ENCODE peak calls at places on chromosomes 3 and 15, in six cellular contexts. U is aorta, D is tibial artery, J is heart left ventricle, I is body of pancreas, A is HCT116. Y is an unnamed sample. For H3K27me3, the result is how much of the 10 kb centered on the place peaks cover.

GRCh38 chr3:50345586-50345985 is at the start of gene ZMYND10:
- DNase-seq in U (peak), D (no peak), J (peak), I (peak), A (no peak), Y (peak)

GRCh38 chr3:72082121-72082715 is 297.3 kb upstream of the PROK2 start:
- DNase-seq in U (no peak), D (no peak), J (no peak), I (no peak), A (no peak), Y (no peak)

GRCh38 chr3:37114251-37115145 is 59.9 kb downstream of the LRRFIP2 start:
- DNase-seq in U (no peak), D (no peak), J (no peak), I (no peak), A (no peak), Y (no peak)

GRCh38 chr3:179265875-179266274 is 15.0 kb upstream of the KCNMB3 start:
- DNase-seq in U (no peak), D (no peak), J (no peak), I (no peak), A (no peak), Y (no peak)

GRCh38 chr3:173733029-173733652 is 335.6 kb downstream of the NLGN1 start:
- DNase-seq in U (no peak), D (no peak), J (no peak), I (no peak), A (peak), Y (no peak)

GRCh38 chr3:69642606-69643005 is 96.7 kb upstream of the MITF start:
- DNase-seq in U (no peak), D (no peak), J (no peak), I (no peak), A (no peak), Y (no peak)

GRCh38 chr3:119664370-119664769 is 4.0 kb upstream of the POPDC2 start:
- DNase-seq in U (no peak), D (no peak), J (no peak), I (no peak), A (no peak), Y (no peak)

GRCh38 chr15:93071469-93071891 is 17.5 kb downstream of the RGMA start:
- DNase-seq in U (no peak), D (no peak), J (no peak), I (no peak), A (no peak), Y (no peak)

GRCh38 chr3:18189651-18190050 is 235.5 kb downstream of the SATB1 start:
- DNase-seq in U (no peak), D (no peak), J (no peak), I (no peak), A (no peak), Y (no peak)

GRCh38 chr3:12308517-12308916 is 19.6 kb downstream of the PPARG start:
- DNase-seq in U (no peak), D (no peak), J (no peak), I (no peak), A (peak), Y (no peak)

GRCh38 chr3:32432711-32433530 is 41.3 kb downstream of the CMTM7 start:
- DNase-seq in U (no peak), D (no peak), J (no peak), I (no peak), A (no peak), Y (no peak)

GRCh38 chr15:60362318-60363023 is 35.3 kb downstream of the ANXA2 start:
- DNase-seq in U (no peak), D (no peak), J (no peak), I (no peak), A (no peak), Y (no peak)

GRCh38 chr15:88995449-88995848 is 82.3 kb upstream of the MFGE8 start:
- DNase-seq in U (no peak), D (no peak), J (no peak), I (no peak), A (no peak), Y (no peak)

GRCh38 chr3:132378048-132378762 is 39.1 kb upstream of the DNAJC13 start:
- DNase-seq in U (no peak), D (no peak), J (no peak), I (no peak), A (no peak), Y (no peak)

GRCh38 chr3:32960404-32961160 is 9.1 kb downstream of the CCR4 start:
- DNase-seq in U (no peak), D (no peak), J (no peak), I (no peak), A (no peak), Y (no peak)

GRCh38 chr15:76991048-76991447 is 3.9 kb upstream of the PSTPIP1 start:
- DNase-seq in U (peak), D (no peak), J (no peak), I (peak), A (no peak), Y (peak)

GRCh38 chr3:143763568-143764162 is 84.6 kb downstream of the SLC9A9 start:
- DNase-seq in U (no peak), D (no peak), J (no peak), I (no peak), A (no peak), Y (no peak)

GRCh38 chr15:89649716-89650115 is 5.6 kb downstream of the KIF7 start:
- DNase-seq in U (peak), D (peak), J (no peak), I (no peak), A (no peak), Y (no peak)

GRCh38 chr3:63556401-63556800 is 96.1 kb upstream of the SNTN start:
- DNase-seq in U (no peak), D (no peak), J (no peak), I (no peak), A (no peak), Y (no peak)

GRCh38 chr3:120636790-120637401 is 40.8 kb downstream of the NDUFB4 start:
- DNase-seq in U (no peak), D (no peak), J (no peak), I (no peak), A (no peak), Y (no peak)

GRCh38 chr3:98732239-98733054 is 30.7 kb upstream of the ST3GAL6 start:
- DNase-seq in U (peak), D (peak), J (peak), I (peak), A (peak), Y (peak)

GRCh38 chr15:44726568-44727461 is 9.5 kb upstream of the TRIM69 start:
- DNase-seq in U (no peak), D (peak), J (peak), I (peak), A (peak), Y (no peak)

GRCh38 chr3:125110876-125111480 is 55.2 kb upstream of the HEG1 start:
- DNase-seq in U (no peak), D (no peak), J (no peak), I (no peak), A (no peak), Y (no peak)

GRCh38 chr3:38374221-38374620 is 27.6 kb downstream of the XYLB start:
- DNase-seq in U (no peak), D (no peak), J (no peak), I (no peak), A (no peak), Y (no peak)

GRCh38 chr15:39285066-39285465 is 295.8 kb upstream of the THBS1 start:
- DNase-seq in U (no peak), D (no peak), J (no peak), I (no peak), A (no peak), Y (no peak)

DNA sequence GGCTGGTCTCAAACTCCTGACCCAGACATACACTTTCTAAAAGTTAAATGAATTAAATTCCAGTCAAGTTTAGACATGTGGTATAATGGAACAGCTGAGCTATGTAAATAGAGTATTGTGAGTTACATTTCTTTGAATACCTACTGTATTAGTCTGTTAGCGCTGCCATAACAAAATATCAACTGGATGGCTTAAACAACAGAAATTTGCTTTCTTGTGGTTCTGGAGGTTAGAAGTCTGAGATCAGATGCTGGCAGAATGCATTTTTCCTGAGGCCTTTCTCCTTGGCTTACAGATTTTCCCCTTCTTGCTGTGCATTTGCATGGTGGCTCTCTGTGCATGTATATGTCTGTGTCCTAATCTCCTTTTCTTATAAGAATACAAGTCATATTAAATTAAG is 101.5 kb upstream of the TGFBR2 start:
- DNase-seq in U (no peak), D (no peak), J (no peak), I (no peak), A (no peak), Y (no peak)
- H3K27ac ChIP-seq in U (no peak), D (no peak), J (no peak), I (no peak), A (no peak), Y (no peak)

DNA sequence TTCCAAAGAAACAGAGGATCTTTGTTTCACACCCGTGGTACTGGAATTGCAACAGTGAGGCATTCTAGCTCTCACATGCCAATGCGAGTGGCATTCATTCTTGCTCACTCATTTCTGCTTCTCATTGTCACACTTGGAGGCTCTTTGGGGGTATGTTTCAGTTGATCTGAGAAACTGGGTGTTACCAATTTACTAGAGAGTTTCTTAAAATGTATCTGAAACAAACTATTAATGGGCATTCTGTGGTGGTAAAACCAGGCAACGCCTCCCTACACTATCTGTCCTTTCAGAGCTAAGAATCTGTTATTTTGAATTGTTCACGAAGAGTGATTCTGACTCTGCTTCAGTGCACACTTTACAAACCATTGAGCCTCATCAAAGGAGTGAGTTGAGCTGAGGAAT is 140.6 kb upstream of the BHLHE40 start:
- DNase-seq in U (no peak), D (no peak), J (no peak), I (no peak), A (no peak), Y (no peak)
- H3K4me3 ChIP-seq in U (no peak), D (no peak), J (no peak), I (no peak), A (no peak), Y (no peak)

GRCh38 chr3:169340055-169340454 is 323.5 kb downstream of the MECOM start:
- DNase-seq in U (no peak), D (no peak), J (no peak), I (no peak), A (no peak), Y (no peak)
- H3K27me3 ChIP-seq in U (under half), D (under half), J (under half), I (under half), A (under half), Y (under half)

GRCh38 chr3:172074027-172074426 is 34.6 kb downstream of the FNDC3B start:
- DNase-seq in U (no peak), D (no peak), J (no peak), I (no peak), A (no peak), Y (no peak)
- H3K27ac ChIP-seq in U (no peak), D (peak), J (no peak), I (no peak), A (no peak), Y (no peak)

DNA sequence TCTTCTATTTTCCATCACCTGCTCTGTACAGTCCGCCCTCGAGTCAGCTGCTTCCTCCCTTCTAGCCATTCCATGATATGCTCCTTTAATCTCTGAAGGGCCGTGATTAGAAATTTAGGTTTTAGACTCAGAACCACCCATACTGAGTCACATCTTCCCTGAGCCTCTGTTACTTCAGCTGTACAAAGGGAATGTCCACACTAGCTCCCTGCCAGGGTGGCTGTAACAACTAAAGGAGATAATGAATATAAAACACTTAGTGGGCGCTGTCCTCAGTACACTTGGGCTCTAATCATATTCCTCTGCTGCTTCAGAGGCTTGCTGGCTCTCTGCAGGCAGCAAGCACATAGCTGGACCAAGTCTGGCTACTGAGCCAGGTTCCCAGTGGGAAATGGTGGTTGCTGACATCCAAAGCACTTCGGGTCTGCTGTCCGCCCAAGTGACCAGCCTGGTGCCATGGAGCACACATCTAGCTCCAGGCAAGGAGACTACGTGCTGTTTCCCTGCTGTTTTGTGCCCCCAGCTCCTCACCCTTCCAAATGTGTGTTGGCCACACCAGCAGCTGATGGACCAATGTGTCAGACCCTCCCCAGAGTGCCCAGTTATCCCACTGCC is 901 bp upstream of the CHST14 start:
- DNase-seq in U (peak), D (no peak), J (no peak), I (no peak), A (no peak), Y (no peak)
- H3K4me3 ChIP-seq in U (no peak), D (peak), J (no peak), I (no peak), A (no peak), Y (peak)

GRCh38 chr15:62067448-62068044 is 769 bp downstream of the C2CD4A start:
- DNase-seq in U (peak), D (no peak), J (peak), I (peak), A (no peak), Y (peak)

GRCh38 chr15:62068787-62069170 is 2.0 kb downstream of the C2CD4A start:
- DNase-seq in U (no peak), D (no peak), J (no peak), I (no peak), A (no peak), Y (no peak)

GRCh38 chr15:62068071-62068786 is 1.5 kb downstream of the C2CD4A start:
- DNase-seq in U (peak), D (peak), J (peak), I (peak), A (no peak), Y (no peak)

GRCh38 chr15:62069551-62069950 is 2.8 kb downstream of the C2CD4A start:
- DNase-seq in U (no peak), D (no peak), J (no peak), I (no peak), A (no peak), Y (no peak)

DNA sequence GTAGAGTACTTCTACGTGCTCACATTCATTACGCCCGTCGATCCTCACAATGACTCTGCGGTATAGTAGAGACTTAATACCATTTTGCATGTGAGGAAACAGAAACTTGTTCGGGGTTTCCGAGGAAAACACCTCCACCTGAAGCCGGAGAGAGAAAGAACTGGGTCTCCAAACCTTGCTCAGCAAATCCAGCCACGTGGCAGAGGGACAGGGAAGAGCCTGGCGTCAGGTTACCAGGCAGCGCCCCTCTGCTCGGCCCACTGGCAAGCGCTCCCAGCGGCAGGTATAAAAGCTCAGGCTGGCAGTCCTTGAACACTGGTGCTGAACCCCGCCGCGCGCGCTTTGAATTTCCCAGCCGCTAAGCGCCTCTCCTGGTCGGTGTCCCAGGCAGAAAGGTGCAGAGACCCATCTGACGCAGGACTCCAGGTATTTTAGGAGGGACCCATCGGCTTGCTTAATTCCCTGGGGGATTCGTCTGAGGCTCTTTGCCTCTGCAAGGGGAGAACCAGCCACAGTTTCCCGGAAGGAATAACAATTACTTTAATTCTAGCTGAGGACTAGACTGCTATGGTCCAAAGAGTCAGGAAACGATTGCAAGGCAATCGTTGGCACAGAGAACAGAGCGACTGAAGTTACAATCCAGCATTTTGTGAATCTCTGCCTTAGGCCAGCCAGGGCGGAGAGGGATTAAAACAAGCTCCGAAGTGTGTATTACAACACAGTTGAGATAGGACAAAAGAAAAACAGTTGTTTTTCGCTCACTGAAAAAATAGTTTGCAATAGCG is at the start of gene C2CD4A:
- DNase-seq in U (peak), D (peak), J (peak), I (peak), A (peak), Y (peak)
- H3K27me3 ChIP-seq in U (under half), D (under half), J (under half), I (under half), A (under half), Y (under half)

GRCh38 chr3:47681016-47681415 is 100.7 kb downstream of the SMARCC1 start:
- DNase-seq in U (no peak), D (no peak), J (no peak), I (no peak), A (no peak), Y (no peak)
- H3K27ac ChIP-seq in U (no peak), D (no peak), J (no peak), I (no peak), A (no peak), Y (peak)

GRCh38 chr15:85558747-85559327 is 178.4 kb downstream of the AKAP13 start:
- DNase-seq in U (no peak), D (no peak), J (no peak), I (no peak), A (no peak), Y (no peak)

GRCh38 chr15:85556618-85556895 is 176.2 kb downstream of the AKAP13 start:
- DNase-seq in U (no peak), D (no peak), J (no peak), I (no peak), A (no peak), Y (no peak)

GRCh38 chr15:85557385-85557784 is 177.0 kb downstream of the AKAP13 start:
- DNase-seq in U (no peak), D (no peak), J (no peak), I (no peak), A (no peak), Y (no peak)

GRCh38 chr15:85554852-85555521 is 174.6 kb downstream of the AKAP13 start:
- DNase-seq in U (no peak), D (no peak), J (no peak), I (no peak), A (no peak), Y (no peak)

GRCh38 chr15:85555875-85556617 is 175.6 kb downstream of the AKAP13 start:
- DNase-seq in U (no peak), D (no peak), J (no peak), I (no peak), A (no peak), Y (no peak)
- H3K4me3 ChIP-seq in U (no peak), D (no peak), J (no peak), I (no peak), A (no peak), Y (no peak)

GRCh38 chr15:68482246-68482645 is 50.3 kb upstream of the ITGA11 start:
- DNase-seq in U (no peak), D (no peak), J (no peak), I (no peak), A (no peak), Y (no peak)
- H3K27me3 ChIP-seq in U (under half), D (under half), J (under half), I (under half), A (under half), Y (under half)

Y was measured in dorsolateral prefrontal cortex.